ENCODE peak calls at places on chromosomes 5 and 9, in eight cellular contexts. N is IMR-90, S is GM23338, M is OCI-LY7, P is DND-41, L is fibroblast of lung, E is Karpas-422, U is MM.1S. R is an unnamed sample.

GRCh38 chr5:69042500-69042899 is 51.3 kb upstream of the SLC30A5 start:
- DNase-seq in N (no peak), S (no peak), M (no peak), P (peak; percentile 17), L (no peak), E (no peak), U (no peak), R (no peak)

GRCh38 chr9:100352201-100352726 is 478 bp downstream of the TEX10 start:
- DNase-seq in N (peak; percentile 10), S (peak; percentile 47), M (peak; percentile 59), P (peak; percentile 43), L (peak; percentile 21), E (peak; percentile 75), U (peak; percentile 34), R (peak; percentile 11)

GRCh38 chr5:76155536-76155935 is 72.4 kb downstream of the SV2C start:
- DNase-seq in N (no peak), S (no peak), M (no peak), P (no peak), L (no peak), E (no peak), U (no peak), R (no peak)

GRCh38 chr5:127957183-127957582 is 126.4 kb upstream of the SLC12A2 start:
- DNase-seq in N (peak; percentile 72), S (no peak), M (no peak), P (no peak), L (peak; percentile 72), E (no peak), U (no peak), R (peak; percentile 62)

GRCh38 chr9:35905912-35906679 is at the start of gene HRCT1:
- DNase-seq in N (peak; percentile 94), S (no peak), M (no peak), P (no peak), L (peak; percentile 97), E (no peak), U (no peak), R (peak; percentile 96)

GRCh38 chr5:59025734-59026133 is 442.9 kb downstream of the RAB3C start:
- DNase-seq in N (peak; percentile 41), S (no peak), M (no peak), P (no peak), L (no peak), E (no peak), U (no peak), R (no peak)

GRCh38 chr5:150523472-150524350 is 15.8 kb downstream of the NDST1 start:
- DNase-seq in N (peak; percentile 81), S (peak; percentile 84), M (peak; percentile 73), P (peak; percentile 14), L (peak; percentile 77), E (peak; percentile 79), U (peak; percentile 23), R (peak; percentile 69)

GRCh38 chr9:98971168-98971914 is 27.6 kb downstream of the COL15A1 start:
- DNase-seq in N (peak; percentile 91), S (no peak), M (no peak), P (no peak), L (peak; percentile 78), E (no peak), U (no peak), R (peak; percentile 49)

GRCh38 chr9:36935768-36936497 is 98.1 kb downstream of the PAX5 start:
- DNase-seq in N (no peak), S (no peak), M (no peak), P (no peak), L (no peak), E (no peak), U (no peak), R (no peak)

GRCh38 chr9:109498195-109499060 is at the start of gene PTPN3:
- DNase-seq in N (no peak), S (peak; percentile 46), M (no peak), P (no peak), L (peak; percentile 23), E (no peak), U (peak; percentile 36), R (peak; percentile 34)

GRCh38 chr9:122394265-122395242 is 23.7 kb downstream of the PTGS1 start:
- DNase-seq in N (peak; percentile 95), S (no peak), M (no peak), P (no peak), L (peak; percentile 88), E (no peak), U (no peak), R (peak; percentile 18)
- H3K4me2 ChIP-seq in N (peak overlapping the region; percentile 28), S (no peak overlapping the region), M (no peak overlapping the region), P (no peak overlapping the region), L (peak overlapping the region; percentile 63), E (no peak overlapping the region), U (no peak overlapping the region), R (no peak overlapping the region)

GRCh38 chr9:97418894-97419293 is 7.0 kb downstream of the TDRD7 start:
- DNase-seq in N (no peak), S (no peak), M (no peak), P (no peak), L (no peak), E (no peak), U (no peak), R (no peak)
- H3K4me2 ChIP-seq in N (no peak overlapping the region), S (no peak overlapping the region), M (no peak overlapping the region), P (no peak overlapping the region), L (no peak overlapping the region), E (no peak overlapping the region), U (no peak overlapping the region), R (no peak overlapping the region)

GRCh38 chr9:75903785-75904360 is 13.4 kb downstream of the PCSK5 start:
- DNase-seq in N (peak; percentile 17), S (no peak), M (no peak), P (no peak), L (peak; percentile 89), E (no peak), U (no peak), R (no peak)
- H3K4me2 ChIP-seq in N (no peak overlapping the region), S (no peak overlapping the region), M (no peak overlapping the region), P (no peak overlapping the region), L (no peak overlapping the region), E (no peak overlapping the region), U (no peak overlapping the region), R (no peak overlapping the region)

GRCh38 chr5:99543841-99544240 is 615.0 kb upstream of the CHD1 start:
- DNase-seq in N (no peak), S (no peak), M (no peak), P (no peak), L (peak; percentile 65), E (no peak), U (no peak), R (no peak)

GRCh38 chr5:99544326-99544725 is 615.5 kb upstream of the CHD1 start:
- DNase-seq in N (no peak), S (no peak), M (no peak), P (no peak), L (peak; percentile 2), E (no peak), U (no peak), R (no peak)
- H3K4me2 ChIP-seq in N (no peak overlapping the region), S (no peak overlapping the region), M (no peak overlapping the region), P (no peak overlapping the region), L (no peak overlapping the region), E (no peak overlapping the region), U (no peak overlapping the region), R (no peak overlapping the region)

DNA sequence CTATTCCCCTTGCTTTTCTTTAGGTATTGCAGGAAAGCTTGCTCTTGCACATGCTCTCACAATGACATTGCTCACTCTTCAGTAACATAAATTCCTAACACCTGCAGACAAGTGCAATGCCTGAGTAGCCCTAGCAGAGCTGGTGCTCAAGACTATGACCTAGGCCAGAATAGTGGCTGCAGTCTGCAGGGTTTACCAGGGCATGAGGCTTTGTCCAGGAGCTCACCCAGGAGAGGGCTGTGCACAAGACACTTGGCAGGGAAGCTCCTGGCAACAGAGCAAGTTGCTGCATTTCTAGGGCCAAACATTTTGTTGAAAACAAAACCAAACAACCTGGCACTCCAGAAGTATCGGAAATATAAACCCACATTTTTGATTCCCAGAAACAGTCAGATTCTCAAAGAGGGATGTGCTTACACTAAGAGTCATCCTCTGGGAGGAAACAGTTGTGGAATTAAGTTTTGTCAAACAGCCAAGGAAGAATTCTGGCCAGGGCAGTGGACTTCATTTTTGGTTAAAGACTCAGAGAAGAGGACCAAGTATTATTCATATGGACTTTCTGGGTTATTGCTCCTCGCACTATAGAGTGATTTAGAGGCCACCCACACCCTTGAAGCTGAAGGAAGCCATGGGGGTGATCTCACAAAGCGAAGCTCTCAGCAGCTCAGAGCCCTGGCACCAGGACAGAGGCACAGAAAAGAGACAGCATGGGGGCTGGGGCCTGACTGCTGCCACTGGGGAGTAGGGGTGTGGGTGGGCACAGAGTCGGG is 44.9 kb downstream of the MACROH2A1 start:
- DNase-seq in N (peak; percentile 96), S (no peak), M (no peak), P (no peak), L (peak; percentile 96), E (no peak), U (no peak), R (peak; percentile 41)
- H3K4me2 ChIP-seq in N (peak overlapping the region; percentile 46), S (no peak overlapping the region), M (no peak overlapping the region), P (no peak overlapping the region), L (peak overlapping the region; percentile 77), E (no peak overlapping the region), U (no peak overlapping the region), R (no peak overlapping the region)

GRCh38 chr5:32444191-32444945 is at the start of gene ZFR:
- DNase-seq in N (peak; percentile 85), S (peak; percentile 89), M (peak; percentile 90), P (peak; percentile 94), L (peak; percentile 79), E (peak; percentile 96), U (peak; percentile 95), R (peak; percentile 89)

GRCh38 chr5:32444946-32445758 is 612 bp upstream of the ZFR start:
- DNase-seq in N (peak; percentile 4), S (peak; percentile 51), M (no peak), P (no peak), L (no peak), E (no peak), U (no peak), R (no peak)

GRCh38 chr5:32443541-32444190 is 874 bp downstream of the ZFR start:
- DNase-seq in N (peak; percentile 25), S (peak; percentile 74), M (peak; percentile 59), P (peak; percentile 58), L (peak; percentile 48), E (peak; percentile 75), U (peak; percentile 26), R (peak; percentile 25)

GRCh38 chr5:32446660-32447059 is 2.1 kb upstream of the ZFR start:
- DNase-seq in N (no peak), S (no peak), M (peak; percentile 12), P (no peak), L (no peak), E (no peak), U (no peak), R (no peak)

GRCh38 chr5:32445831-32446614 is 1.5 kb upstream of the ZFR start:
- DNase-seq in N (no peak), S (no peak), M (no peak), P (no peak), L (no peak), E (no peak), U (no peak), R (no peak)
- H3K4me2 ChIP-seq in N (no peak overlapping the region), S (peak overlapping the region; percentile 100), M (no peak overlapping the region), P (peak overlapping the region; percentile 75), L (no peak overlapping the region), E (no peak overlapping the region), U (no peak overlapping the region), R (no peak overlapping the region)